ENCODE peak calls at places on chromosomes 6 and 20, in four cellular contexts. P is HT-29; U is activated CD4-positive, alpha-beta T cell treated with anti-CD3 and anti-CD28 coated beads, Interleukin-2, amount 50 U/mL, for 24 hours; F is mucosa of descending colon. M is an unnamed sample.

GRCh38 chr20:44861547-44862006 is 23.9 kb upstream of the YWHAB start:
- DNase-seq in U (no peak), P (no peak), F (no peak), M (no peak)

GRCh38 chr6:31122803-31123706 is 2.8 kb upstream of the CDSN start:
- DNase-seq in U (no peak), F (peak), P (peak), M (peak)

GRCh38 chr20:10984294-10984693 is 310.5 kb upstream of the JAG1 start:
- DNase-seq in U (no peak), F (peak), P (no peak), M (no peak)

GRCh38 chr20:4633780-4634179 is 87.9 kb upstream of the PRND start:
- DNase-seq in U (no peak), F (no peak), P (peak), M (no peak)

GRCh38 chr20:6575912-6576391 is 191.5 kb upstream of the BMP2 start:
- DNase-seq in P (no peak), F (no peak), U (no peak), M (no peak)

GRCh38 chr6:127077886-127078285 is 40.6 kb upstream of the RSPO3 start:
- DNase-seq in U (no peak), P (no peak), F (no peak), M (no peak)

GRCh38 chr6:167663784-167664432 is 162.8 kb upstream of the AFDN start:
- DNase-seq in F (peak), P (peak), U (no peak), M (no peak)

GRCh38 chr6:129704708-129705107 is 5.3 kb downstream of the ARHGAP18 start:
- DNase-seq in P (no peak), F (no peak), U (no peak), M (no peak)

GRCh38 chr20:51661609-51662178 is 106.5 kb downstream of the ATP9A start:
- DNase-seq in F (no peak), P (peak), U (peak), M (no peak)

GRCh38 chr20:25077610-25078169 is 4.3 kb downstream of the VSX1 start:
- DNase-seq in F (no peak), P (no peak), U (no peak), M (no peak)

GRCh38 chr6:127570739-127571389 is 6.1 kb upstream of the C6orf58 start:
- DNase-seq in F (no peak), U (no peak), P (no peak), M (no peak)

GRCh38 chr6:21754891-21755290 is 161.3 kb downstream of the SOX4 start:
- DNase-seq in P (no peak), U (no peak), F (no peak), M (no peak)

GRCh38 chr6:151413372-151414145 is 22.2 kb upstream of the ZBTB2 start:
- DNase-seq in P (no peak), U (peak), F (peak), M (no peak)

GRCh38 chr6:160510199-160510598 is 153.9 kb downstream of the LPA start:
- DNase-seq in F (no peak), U (no peak), P (no peak), M (no peak)

GRCh38 chr6:134331255-134331654 is 13.3 kb upstream of the SGK1 start:
- DNase-seq in F (no peak), U (no peak), P (no peak), M (no peak)

GRCh38 chr20:63568170-63568981 is 5.7 kb downstream of the HELZ2 start:
- DNase-seq in F (no peak), U (no peak), P (no peak), M (no peak)

GRCh38 chr6:113971786-113972185 is 838 bp upstream of the HDAC2 start:
- DNase-seq in F (no peak), U (no peak), P (peak), M (no peak)

GRCh38 chr6:36444470-36444869 is 1.7 kb downstream of the KCTD20 start:
- DNase-seq in F (no peak), U (no peak), P (no peak), M (no peak)

GRCh38 chr6:98827295-98828159 is 6.8 kb upstream of the POU3F2 start:
- DNase-seq in F (no peak), P (no peak), U (no peak), M (no peak)

GRCh38 chr20:23129891-23130621 is 43.9 kb upstream of the CD93 start:
- DNase-seq in P (no peak), U (no peak), F (no peak), M (no peak)

GRCh38 chr6:130681028-130681427 is 146.2 kb upstream of the SMLR1 start:
- DNase-seq in P (no peak), U (no peak), F (no peak), M (no peak)

GRCh38 chr20:3820048-3820900 is at the start of gene AP5S1:
- DNase-seq in U (peak), P (peak), F (peak), M (peak)

GRCh38 chr20:42741906-42742305 is 447.8 kb downstream of the PTPRT start:
- DNase-seq in U (no peak), P (no peak), F (no peak), M (no peak)

GRCh38 chr20:21202284-21202683 is 76.4 kb downstream of the KIZ start:
- DNase-seq in P (peak), U (no peak), F (no peak), M (no peak)

GRCh38 chr6:83096791-83097190 is 29.3 kb downstream of the DOP1A start:
- DNase-seq in P (no peak), F (no peak), U (no peak), M (no peak)

GRCh38 chr6:71410164-71410566 is 121.6 kb downstream of the OGFRL1 start:
- DNase-seq in F (no peak), U (no peak), P (no peak), M (no peak)

GRCh38 chr20:61387961-61388360 is 135.9 kb downstream of the CDH4 start:
- DNase-seq in F (no peak), P (no peak), U (no peak), M (no peak)

GRCh38 chr6:114364295-114364694 is 21.5 kb upstream of the HS3ST5 start:
- DNase-seq in F (no peak), P (peak), U (no peak), M (no peak)

GRCh38 chr20:17756529-17756928 is 56.8 kb downstream of the BANF2 start:
- DNase-seq in U (no peak), P (no peak), F (no peak), M (no peak)

GRCh38 chr6:56733298-56733697 is 90.6 kb upstream of the DST start:
- DNase-seq in U (no peak), P (no peak), F (no peak), M (no peak)

GRCh38 chr6:117547688-117548621 is 54.4 kb downstream of the GOPC start:
- DNase-seq in P (no peak), F (peak), U (peak), M (no peak)

GRCh38 chr6:111605100-111605748 is 454 bp downstream of the TRAF3IP2 start:
- DNase-seq in F (peak), P (no peak), U (no peak), M (no peak)

GRCh38 chr20:50695144-50695872 is 4.0 kb upstream of the RIPOR3 start:
- DNase-seq in F (no peak), U (no peak), P (no peak), M (no peak)

GRCh38 chr6:167858086-167858591 is 31.4 kb downstream of the AFDN start:
- DNase-seq in P (no peak), U (no peak), F (no peak), M (no peak)

GRCh38 chr6:167122041-167122826 is 662 bp upstream of the CCR6 start:
- DNase-seq in P (no peak), F (no peak), U (no peak), M (no peak)

GRCh38 chr6:14620522-14620921 is 502.9 kb downstream of the CD83 start:
- DNase-seq in U (no peak), P (no peak), F (no peak), M (no peak)

M was measured in mesothelial cell of epicardium.